ENCODE peak calls at places on chromosomes 3 and 15, in seven cellular contexts. One of them, this sample, is unnamed.

GRCh38 chr3:168876346-168877035 is 780.8 kb upstream of the GOLIM4 start:
- DNase-seq in H9: no peak
- DNase-seq in H1: no peak
- DNase-seq in neuronal stem cell: no peak
- DNase-seq in mesenchymal stem cell: no peak
- DNase-seq in mesendoderm: peak
- DNase-seq in IMR-90: no peak
- DNase-seq in this sample: no peak

GRCh38 chr3:50246517-50246954 is 10.5 kb downstream of the GNAI2 start:
- DNase-seq in H1: no peak
- DNase-seq in neuronal stem cell: no peak
- DNase-seq in IMR-90: peak
- DNase-seq in mesendoderm: peak
- DNase-seq in mesenchymal stem cell: peak
- DNase-seq in H9: peak
- DNase-seq in this sample: peak

GRCh38 chr3:163914567-163914966 is 1163.7 kb downstream of the SI start:
- DNase-seq in neuronal stem cell: no peak
- DNase-seq in H9: no peak
- DNase-seq in mesendoderm: peak
- DNase-seq in H1: no peak
- DNase-seq in IMR-90: no peak
- DNase-seq in mesenchymal stem cell: no peak
- DNase-seq in this sample: peak

GRCh38 chr15:38145671-38146111 is 106.9 kb upstream of the SPRED1 start:
- DNase-seq in IMR-90: no peak
- DNase-seq in mesendoderm: no peak
- DNase-seq in H1: no peak
- DNase-seq in H9: no peak
- DNase-seq in neuronal stem cell: no peak
- DNase-seq in mesenchymal stem cell: no peak
- DNase-seq in this sample: no peak

GRCh38 chr3:147410518-147411234 is 1.5 kb downstream of the ZIC1 start:
- DNase-seq in H9: peak
- DNase-seq in neuronal stem cell: peak
- DNase-seq in IMR-90: peak
- DNase-seq in H1: no peak
- DNase-seq in mesendoderm: peak
- DNase-seq in mesenchymal stem cell: no peak
- DNase-seq in this sample: no peak

GRCh38 chr15:45121706-45122417 is 7.7 kb downstream of the DUOXA2 start:
- DNase-seq in mesenchymal stem cell: peak
- DNase-seq in IMR-90: peak
- DNase-seq in H1: no peak
- DNase-seq in mesendoderm: peak
- DNase-seq in neuronal stem cell: no peak
- DNase-seq in H9: no peak
- DNase-seq in this sample: peak

GRCh38 chr15:62163847-62164499 is 1.1 kb downstream of the C2CD4B start:
- DNase-seq in IMR-90: no peak
- DNase-seq in neuronal stem cell: peak
- DNase-seq in H1: no peak
- DNase-seq in mesenchymal stem cell: no peak
- DNase-seq in mesendoderm: peak
- DNase-seq in H9: peak
- DNase-seq in this sample: no peak

GRCh38 chr3:38455639-38456430 is 2.1 kb downstream of the ACVR2B start:
- DNase-seq in H1: peak
- DNase-seq in H9: no peak
- DNase-seq in IMR-90: peak
- DNase-seq in neuronal stem cell: no peak
- DNase-seq in mesendoderm: peak
- DNase-seq in mesenchymal stem cell: peak
- DNase-seq in this sample: no peak

GRCh38 chr3:20046556-20046955 is 6.3 kb downstream of the KAT2B start:
- DNase-seq in H9: no peak
- DNase-seq in mesenchymal stem cell: no peak
- DNase-seq in mesendoderm: no peak
- DNase-seq in H1: no peak
- DNase-seq in IMR-90: no peak
- DNase-seq in neuronal stem cell: no peak
- DNase-seq in this sample: no peak

GRCh38 chr15:98785796-98786581 is 137.7 kb downstream of the IGF1R start:
- DNase-seq in H1: no peak
- DNase-seq in H9: no peak
- DNase-seq in IMR-90: no peak
- DNase-seq in mesendoderm: peak
- DNase-seq in neuronal stem cell: peak
- DNase-seq in mesenchymal stem cell: no peak
- DNase-seq in this sample: no peak

DNA sequence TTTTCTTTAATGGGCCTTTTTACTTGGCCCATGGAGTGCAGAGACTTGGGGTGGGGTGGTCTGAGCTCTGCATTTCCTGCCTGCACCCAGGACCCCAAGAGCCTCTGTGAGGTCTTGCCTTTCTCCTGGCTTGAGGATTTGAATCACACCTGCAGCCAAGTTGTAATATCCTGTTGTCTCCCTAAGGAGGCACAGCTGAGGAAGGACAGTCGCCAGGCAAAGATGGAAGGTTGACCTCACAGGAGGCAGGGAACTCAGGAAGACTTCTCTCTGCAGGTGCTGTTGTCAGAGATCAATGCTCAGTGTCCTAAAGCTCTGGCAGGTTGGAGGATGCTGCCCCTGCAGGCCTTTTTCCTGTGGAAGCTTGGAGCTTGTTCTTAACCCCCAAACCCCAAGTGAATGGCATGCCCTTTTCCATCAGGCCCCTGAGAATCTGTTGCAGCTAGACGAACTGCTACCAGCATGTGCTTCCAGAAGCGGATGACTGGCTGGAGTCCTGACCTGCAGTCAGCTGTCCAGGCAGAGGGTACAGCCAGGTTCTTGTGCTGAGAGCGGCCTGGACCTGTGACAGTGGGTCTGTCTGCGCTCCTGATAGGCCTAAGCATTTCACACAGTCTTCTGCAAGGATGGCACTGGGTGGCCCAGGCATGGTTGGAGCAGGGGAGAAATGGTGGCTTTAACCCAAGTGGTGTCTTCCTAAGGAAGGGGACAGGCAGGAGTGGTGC is 120.0 kb downstream of the EEFSEC start:
- DNase-seq in IMR-90: no peak
- DNase-seq in H1: no peak
- DNase-seq in neuronal stem cell: no peak
- DNase-seq in mesenchymal stem cell: no peak
- DNase-seq in H9: peak
- DNase-seq in mesendoderm: peak
- DNase-seq in this sample: peak
- H4K8ac ChIP-seq in IMR-90: no peak
- H4K8ac ChIP-seq in H1: no peak
- H4K8ac ChIP-seq in neuronal stem cell: no peak
- H4K8ac ChIP-seq in mesenchymal stem cell: no peak
- H4K8ac ChIP-seq in H9: no peak
- H4K8ac ChIP-seq in mesendoderm: no peak
- H4K8ac ChIP-seq in this sample: peak

GRCh38 chr3:60764870-60765269 is 486.4 kb downstream of the FHIT start:
- DNase-seq in mesendoderm: no peak
- DNase-seq in mesenchymal stem cell: no peak
- DNase-seq in IMR-90: no peak
- DNase-seq in neuronal stem cell: no peak
- DNase-seq in H9: no peak
- DNase-seq in H1: no peak
- DNase-seq in this sample: no peak
- H4K8ac ChIP-seq in mesendoderm: no peak
- H4K8ac ChIP-seq in mesenchymal stem cell: no peak
- H4K8ac ChIP-seq in IMR-90: no peak
- H4K8ac ChIP-seq in neuronal stem cell: no peak
- H4K8ac ChIP-seq in H9: no peak
- H4K8ac ChIP-seq in H1: no peak
- H4K8ac ChIP-seq in this sample: no peak

DNA sequence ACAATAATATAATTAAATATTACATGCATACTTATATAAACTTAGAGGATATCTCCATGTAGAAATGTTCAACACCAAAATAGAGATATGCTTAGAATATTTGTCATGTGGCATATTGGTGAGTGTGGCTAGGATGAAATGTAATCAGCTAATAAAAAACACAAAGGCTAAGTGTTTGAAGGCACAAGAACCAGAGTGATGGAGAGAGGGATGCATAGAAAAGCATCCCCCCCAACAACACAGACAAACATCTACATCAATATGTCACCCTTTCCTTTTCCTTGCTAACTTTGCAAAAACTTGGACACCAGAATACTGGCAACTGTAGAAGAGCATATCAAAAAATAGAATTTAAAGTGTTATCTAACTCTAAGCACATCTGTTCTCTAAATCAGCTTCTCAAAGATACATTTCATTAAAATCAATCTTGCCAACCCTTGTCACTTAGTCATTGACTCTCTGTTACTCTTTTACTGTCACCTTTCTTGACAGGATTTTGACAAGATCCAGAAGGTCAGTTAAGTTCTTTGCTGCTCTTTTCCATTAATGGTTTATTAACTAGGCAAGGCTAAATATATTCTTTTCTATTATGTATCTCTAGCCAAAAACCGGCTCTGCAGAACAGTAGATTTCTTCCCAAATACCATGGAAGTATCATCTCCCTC is 695.9 kb downstream of the OTOL1 start:
- DNase-seq in IMR-90: no peak
- DNase-seq in H1: no peak
- DNase-seq in H9: no peak
- DNase-seq in neuronal stem cell: no peak
- DNase-seq in mesenchymal stem cell: no peak
- DNase-seq in mesendoderm: no peak
- DNase-seq in this sample: no peak
- H4K8ac ChIP-seq in IMR-90: no peak
- H4K8ac ChIP-seq in H1: no peak
- H4K8ac ChIP-seq in H9: no peak
- H4K8ac ChIP-seq in neuronal stem cell: no peak
- H4K8ac ChIP-seq in mesenchymal stem cell: no peak
- H4K8ac ChIP-seq in mesendoderm: no peak
- H4K8ac ChIP-seq in this sample: no peak

GRCh38 chr15:71275566-71276354 is 160.5 kb downstream of the THSD4 start:
- DNase-seq in neuronal stem cell: no peak
- DNase-seq in H1: no peak
- DNase-seq in IMR-90: no peak
- DNase-seq in H9: no peak
- DNase-seq in mesendoderm: no peak
- DNase-seq in mesenchymal stem cell: no peak
- DNase-seq in this sample: peak
- H4K8ac ChIP-seq in neuronal stem cell: no peak
- H4K8ac ChIP-seq in H1: no peak
- H4K8ac ChIP-seq in IMR-90: peak
- H4K8ac ChIP-seq in H9: no peak
- H4K8ac ChIP-seq in mesendoderm: no peak
- H4K8ac ChIP-seq in mesenchymal stem cell: no peak
- H4K8ac ChIP-seq in this sample: no peak

DNA sequence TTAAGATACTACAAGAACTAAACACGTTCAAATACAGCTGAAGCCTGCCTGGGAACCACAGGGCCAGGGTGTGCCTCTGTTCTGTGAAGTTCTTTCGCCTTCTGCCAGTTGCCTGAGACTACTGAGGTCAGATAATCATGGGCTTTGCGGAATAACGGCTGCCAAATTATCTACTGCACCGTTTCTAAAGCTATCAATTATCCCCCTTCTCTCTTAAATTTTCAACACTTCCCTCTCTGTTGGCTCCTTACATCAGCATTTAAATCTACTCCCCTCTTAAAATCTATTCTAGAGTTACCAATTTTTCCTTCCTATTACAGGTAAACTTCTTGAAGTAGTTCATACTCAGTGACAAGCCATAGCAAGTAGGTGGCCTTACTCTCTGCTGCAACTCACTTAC is 6.2 kb upstream of the NEO1 start:
- DNase-seq in H1: no peak
- DNase-seq in H9: no peak
- DNase-seq in mesendoderm: no peak
- DNase-seq in mesenchymal stem cell: no peak
- DNase-seq in neuronal stem cell: no peak
- DNase-seq in IMR-90: no peak
- DNase-seq in this sample: no peak
- H4K8ac ChIP-seq in H1: no peak
- H4K8ac ChIP-seq in H9: no peak
- H4K8ac ChIP-seq in mesendoderm: no peak
- H4K8ac ChIP-seq in mesenchymal stem cell: no peak
- H4K8ac ChIP-seq in neuronal stem cell: no peak
- H4K8ac ChIP-seq in IMR-90: no peak
- H4K8ac ChIP-seq in this sample: no peak

DNA sequence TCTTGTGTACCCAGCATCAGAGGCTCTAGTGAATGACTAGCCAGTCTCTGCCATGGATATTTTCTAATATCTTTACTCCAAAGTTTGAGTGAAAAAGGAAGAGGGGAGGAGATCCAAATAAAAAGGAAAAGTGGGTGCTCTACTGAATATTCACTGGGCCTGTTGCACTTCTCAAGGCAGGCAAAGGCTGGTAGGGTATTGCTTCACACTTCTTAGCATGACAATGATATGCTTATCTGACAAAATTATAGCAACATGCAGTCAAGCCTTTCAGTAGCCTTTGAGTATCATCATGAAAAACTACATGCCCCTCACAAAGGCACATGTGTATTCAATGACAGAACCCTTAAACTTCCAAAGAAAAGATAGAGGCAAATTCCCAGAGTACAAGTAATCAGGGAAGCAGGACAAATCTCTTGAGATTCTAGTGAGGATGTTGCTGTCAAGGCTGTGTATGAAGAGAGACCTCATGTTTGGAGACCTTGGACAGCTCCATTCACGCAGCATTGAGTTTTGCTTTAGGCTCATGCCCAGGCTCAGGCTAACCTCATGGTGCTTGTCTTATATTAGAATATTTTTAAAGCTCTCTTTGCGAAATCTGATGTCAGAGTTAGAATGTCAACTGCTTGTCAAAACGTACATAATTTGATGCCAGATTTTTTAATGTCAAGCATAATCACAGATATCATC is 506.9 kb downstream of the OCA2 start:
- DNase-seq in mesenchymal stem cell: no peak
- DNase-seq in H9: no peak
- DNase-seq in IMR-90: no peak
- DNase-seq in neuronal stem cell: no peak
- DNase-seq in mesendoderm: peak
- DNase-seq in H1: no peak
- DNase-seq in this sample: no peak
- H4K8ac ChIP-seq in mesenchymal stem cell: no peak
- H4K8ac ChIP-seq in H9: no peak
- H4K8ac ChIP-seq in IMR-90: no peak
- H4K8ac ChIP-seq in neuronal stem cell: no peak
- H4K8ac ChIP-seq in mesendoderm: no peak
- H4K8ac ChIP-seq in H1: no peak
- H4K8ac ChIP-seq in this sample: no peak

GRCh38 chr3:126267169-126267975 is 87.0 kb upstream of the ALDH1L1 start:
- DNase-seq in IMR-90: peak
- DNase-seq in H1: peak
- DNase-seq in mesenchymal stem cell: peak
- DNase-seq in neuronal stem cell: peak
- DNase-seq in H9: peak
- DNase-seq in mesendoderm: peak
- DNase-seq in this sample: peak
- H4K8ac ChIP-seq in IMR-90: peak
- H4K8ac ChIP-seq in H1: peak
- H4K8ac ChIP-seq in mesenchymal stem cell: peak
- H4K8ac ChIP-seq in neuronal stem cell: peak
- H4K8ac ChIP-seq in H9: no peak
- H4K8ac ChIP-seq in mesendoderm: no peak
- H4K8ac ChIP-seq in this sample: peak